ENCODE peak calls at places on chromosomes 5 and 9, in seven cellular contexts. L is heart left ventricle, H is uterus, J is AG10803, Y is astrocyte, Q is GM12865, S is cardiac fibroblast. K is an unnamed sample.

GRCh38 chr9:85430659-85431370 is 310.9 kb downstream of the AGTPBP1 start:
- DNase-seq in L (peak), H (no peak), J (no peak), Y (peak), Q (no peak), S (no peak), K (no peak)

GRCh38 chr9:118446962-118447490 is 742.8 kb downstream of the TLR4 start:
- DNase-seq in L (no peak), H (no peak), J (no peak), Y (no peak), Q (no peak), S (no peak), K (peak)

GRCh38 chr9:121709798-121710197 is 58.4 kb downstream of the DAB2IP start:
- DNase-seq in L (peak), H (no peak), J (no peak), Y (no peak), Q (no peak), S (no peak), K (no peak)

GRCh38 chr5:150625831-150626746 is 14.4 kb upstream of the SYNPO start:
- DNase-seq in L (peak), H (no peak), J (no peak), Y (no peak), Q (peak), S (no peak), K (no peak)

GRCh38 chr9:107969141-107969540 is 479.6 kb upstream of the KLF4 start:
- DNase-seq in L (no peak), H (no peak), J (no peak), Y (no peak), Q (no peak), S (no peak), K (no peak)

GRCh38 chr9:15882328-15882727 is 329.5 kb downstream of the CCDC171 start:
- DNase-seq in L (no peak), H (no peak), J (no peak), Y (no peak), Q (no peak), S (no peak), K (no peak)

GRCh38 chr5:65623482-65623881 is 651 bp downstream of the TRIM23 start:
- DNase-seq in L (no peak), H (no peak), J (peak), Y (no peak), Q (peak), S (no peak), K (no peak)

GRCh38 chr9:92489209-92489608 is 6.9 kb upstream of the ASPN start:
- DNase-seq in L (no peak), H (no peak), J (peak), Y (peak), Q (no peak), S (peak), K (no peak)

GRCh38 chr5:32713396-32714381 is 2.6 kb downstream of the NPR3 start:
- DNase-seq in L (peak), H (no peak), J (peak), Y (no peak), Q (no peak), S (peak), K (no peak)

GRCh38 chr9:89617978-89618377 is 13.2 kb downstream of the GADD45G start:
- DNase-seq in L (no peak), H (no peak), J (no peak), Y (no peak), Q (no peak), S (no peak), K (no peak)

GRCh38 chr5:181028032-181028819 is 11.8 kb upstream of the BTNL9 start:
- DNase-seq in L (no peak), H (no peak), J (no peak), Y (no peak), Q (no peak), S (no peak), K (no peak)

GRCh38 chr9:91824591-91825339 is 125.3 kb downstream of the ROR2 start:
- DNase-seq in L (no peak), H (peak), J (peak), Y (no peak), Q (no peak), S (no peak), K (peak)

GRCh38 chr9:126496781-126497667 is 116.7 kb upstream of the LMX1B start:
- DNase-seq in L (no peak), H (no peak), J (no peak), Y (no peak), Q (no peak), S (no peak), K (no peak)

GRCh38 chr5:172303090-172303995 is 19.8 kb upstream of the UBTD2 start:
- DNase-seq in L (no peak), H (no peak), J (peak), Y (peak), Q (no peak), S (peak), K (peak)

GRCh38 chr5:91129748-91130147 is 253.4 kb downstream of the ARRDC3 start:
- DNase-seq in L (no peak), H (no peak), J (no peak), Y (no peak), Q (no peak), S (no peak), K (no peak)

GRCh38 chr5:69024241-69024651 is 69.6 kb upstream of the SLC30A5 start:
- DNase-seq in L (no peak), H (no peak), J (peak), Y (peak), Q (peak), S (peak), K (peak)

GRCh38 chr9:4137755-4138154 is 162.1 kb downstream of the GLIS3 start:
- DNase-seq in L (no peak), H (no peak), J (peak), Y (peak), Q (no peak), S (peak), K (peak)

GRCh38 chr5:106474066-106474465 is 1196.7 kb downstream of the EFNA5 start:
- DNase-seq in L (no peak), H (no peak), J (no peak), Y (no peak), Q (no peak), S (no peak), K (no peak)

GRCh38 chr9:88805217-88805943 is 185.9 kb upstream of the S1PR3 start:
- DNase-seq in L (no peak), H (no peak), J (no peak), Y (no peak), Q (no peak), S (no peak), K (no peak)

GRCh38 chr5:177527595-177527994 is 10.8 kb upstream of the DDX41 start:
- DNase-seq in L (peak), H (no peak), J (no peak), Y (no peak), Q (no peak), S (no peak), K (no peak)

GRCh38 chr9:75041041-75041440 is 12.9 kb upstream of the CARNMT1 start:
- DNase-seq in L (no peak), H (no peak), J (no peak), Y (no peak), Q (no peak), S (no peak), K (no peak)

GRCh38 chr9:114722937-114723620 is 41.1 kb upstream of the TEX48 start:
- DNase-seq in L (no peak), H (no peak), J (peak), Y (no peak), Q (no peak), S (peak), K (no peak)

GRCh38 chr5:5882706-5883105 is 460.2 kb downstream of the ICE1 start:
- DNase-seq in L (no peak), H (no peak), J (no peak), Y (no peak), Q (no peak), S (no peak), K (no peak)

GRCh38 chr5:177452688-177453638 is 6.3 kb downstream of the PRR7 start:
- DNase-seq in L (no peak), H (no peak), J (no peak), Y (no peak), Q (no peak), S (no peak), K (no peak)

GRCh38 chr5:138874771-138875628 is at the start of gene LRRTM2:
- DNase-seq in L (no peak), H (no peak), J (peak), Y (peak), Q (no peak), S (peak), K (no peak)

GRCh38 chr9:72465602-72466001 is 55.8 kb upstream of the TMC1 start:
- DNase-seq in L (no peak), H (no peak), J (no peak), Y (peak), Q (no peak), S (peak), K (no peak)

GRCh38 chr5:9895305-9895650 is 265.1 kb upstream of the TAS2R1 start:
- DNase-seq in L (no peak), H (no peak), J (no peak), Y (no peak), Q (no peak), S (no peak), K (no peak)

GRCh38 chr5:9903806-9904205 is 273.7 kb upstream of the TAS2R1 start:
- DNase-seq in L (no peak), H (no peak), J (peak), Y (peak), Q (no peak), S (peak), K (peak)

GRCh38 chr5:9894571-9895304 is 264.6 kb upstream of the TAS2R1 start:
- DNase-seq in L (no peak), H (no peak), J (no peak), Y (no peak), Q (no peak), S (no peak), K (no peak)

GRCh38 chr5:9892696-9893095 is 262.5 kb upstream of the TAS2R1 start:
- DNase-seq in L (no peak), H (no peak), J (no peak), Y (no peak), Q (no peak), S (peak), K (no peak)

GRCh38 chr5:9898319-9898718 is 268.2 kb upstream of the TAS2R1 start:
- DNase-seq in L (no peak), H (no peak), J (peak), Y (peak), Q (peak), S (peak), K (peak)
- TF ChIP-seq CTCF in L (no peak), H (no peak), J (peak), Y (peak), Q (peak), S (peak), K (peak)

DNA sequence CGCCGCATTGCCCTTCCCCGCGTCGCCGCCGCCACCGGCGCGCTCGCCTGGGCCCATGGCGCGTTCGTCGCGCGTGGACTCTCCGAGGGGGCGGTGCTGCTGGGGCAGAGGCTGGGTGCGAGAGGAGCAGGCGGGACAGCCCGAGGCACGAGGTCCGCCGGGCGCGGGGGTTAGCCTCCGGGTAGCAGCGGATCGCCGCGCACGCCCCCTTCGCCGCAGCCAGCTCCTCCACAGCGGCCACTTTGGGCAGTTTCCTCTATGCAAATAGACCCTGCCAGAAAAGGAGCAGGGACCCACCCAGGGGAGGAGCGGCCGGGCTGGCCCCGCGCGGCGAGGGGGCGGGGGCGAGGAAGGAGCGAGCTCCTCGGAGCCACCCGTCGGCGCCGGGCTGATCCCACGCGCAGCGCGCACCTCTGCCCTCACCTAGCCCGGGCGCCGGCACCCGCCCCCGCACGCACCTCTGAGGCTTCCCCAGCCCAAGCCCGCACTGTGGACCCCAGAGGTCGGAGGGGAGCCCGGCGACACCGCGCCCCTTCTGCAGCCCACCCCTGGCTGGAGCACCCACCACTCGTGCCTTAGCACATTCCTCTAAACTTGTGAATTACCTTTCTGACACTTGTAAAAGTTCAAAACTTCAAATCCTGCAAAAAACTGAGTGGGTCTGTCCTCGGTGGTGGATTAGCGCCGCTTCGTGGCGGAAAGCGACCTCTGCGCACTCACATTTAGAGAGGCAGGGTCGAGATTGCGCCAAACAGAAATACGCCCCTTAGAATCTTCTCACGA is at the start of gene COL23A1:
- DNase-seq in L (peak), H (peak), J (peak), Y (peak), Q (peak), S (peak), K (no peak)
- TF ChIP-seq CTCF in L (peak), H (peak), J (peak), Y (peak), Q (peak), S (peak), K (peak)

GRCh38 chr5:98463676-98464075 is 309.8 kb upstream of the RGMB start:
- DNase-seq in L (no peak), H (no peak), J (no peak), Y (no peak), Q (no peak), S (no peak), K (peak)

GRCh38 chr5:98468188-98468869 is 305.1 kb upstream of the RGMB start:
- DNase-seq in L (no peak), H (no peak), J (peak), Y (peak), Q (no peak), S (peak), K (peak)

GRCh38 chr5:98461485-98461884 is 312.0 kb upstream of the RGMB start:
- DNase-seq in L (no peak), H (no peak), J (peak), Y (no peak), Q (no peak), S (no peak), K (no peak)

GRCh38 chr5:98463222-98463621 is 310.2 kb upstream of the RGMB start:
- DNase-seq in L (no peak), H (no peak), J (no peak), Y (no peak), Q (no peak), S (no peak), K (no peak)

GRCh38 chr5:98464737-98465330 is 308.6 kb upstream of the RGMB start:
- DNase-seq in L (no peak), H (no peak), J (peak), Y (no peak), Q (peak), S (peak), K (no peak)
- TF ChIP-seq CTCF in L (no peak), H (no peak), J (no peak), Y (no peak), Q (no peak), S (no peak), K (no peak)

DNA sequence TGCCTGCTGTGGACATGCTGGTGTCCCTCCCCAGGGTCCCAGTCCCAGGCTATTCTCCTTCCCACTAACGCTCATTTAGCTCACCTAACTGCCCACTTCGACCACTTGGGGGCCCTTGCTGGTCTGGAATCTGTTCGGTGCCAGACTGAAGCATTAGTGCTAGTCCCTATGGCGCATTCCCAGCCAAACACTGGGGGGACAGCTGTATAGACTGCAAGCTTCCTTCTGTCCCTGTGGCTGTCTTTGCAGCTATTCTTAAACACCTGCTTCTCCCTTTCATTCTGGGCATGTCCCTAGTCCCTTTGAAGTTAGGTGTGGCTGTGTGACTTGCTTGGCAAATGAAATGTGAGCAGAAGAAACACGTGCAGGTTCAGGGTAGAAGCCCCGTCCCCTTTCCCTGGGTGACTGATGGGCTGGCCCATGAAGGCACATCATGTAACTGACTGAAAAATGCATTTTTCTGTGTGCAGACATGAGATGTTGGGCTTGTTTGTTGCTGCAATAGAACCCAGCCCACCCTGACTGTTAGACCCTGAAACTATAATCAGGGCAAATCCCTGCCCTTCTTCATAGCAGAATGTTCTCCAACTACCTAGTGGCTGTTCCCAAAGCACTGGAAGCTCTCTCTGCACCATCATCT is 134.4 kb downstream of the BARX1 start:
- DNase-seq in L (no peak), H (no peak), J (no peak), Y (no peak), Q (no peak), S (no peak), K (no peak)
- TF ChIP-seq CTCF in L (no peak), H (no peak), J (no peak), Y (no peak), Q (no peak), S (no peak), K (no peak)

DNA sequence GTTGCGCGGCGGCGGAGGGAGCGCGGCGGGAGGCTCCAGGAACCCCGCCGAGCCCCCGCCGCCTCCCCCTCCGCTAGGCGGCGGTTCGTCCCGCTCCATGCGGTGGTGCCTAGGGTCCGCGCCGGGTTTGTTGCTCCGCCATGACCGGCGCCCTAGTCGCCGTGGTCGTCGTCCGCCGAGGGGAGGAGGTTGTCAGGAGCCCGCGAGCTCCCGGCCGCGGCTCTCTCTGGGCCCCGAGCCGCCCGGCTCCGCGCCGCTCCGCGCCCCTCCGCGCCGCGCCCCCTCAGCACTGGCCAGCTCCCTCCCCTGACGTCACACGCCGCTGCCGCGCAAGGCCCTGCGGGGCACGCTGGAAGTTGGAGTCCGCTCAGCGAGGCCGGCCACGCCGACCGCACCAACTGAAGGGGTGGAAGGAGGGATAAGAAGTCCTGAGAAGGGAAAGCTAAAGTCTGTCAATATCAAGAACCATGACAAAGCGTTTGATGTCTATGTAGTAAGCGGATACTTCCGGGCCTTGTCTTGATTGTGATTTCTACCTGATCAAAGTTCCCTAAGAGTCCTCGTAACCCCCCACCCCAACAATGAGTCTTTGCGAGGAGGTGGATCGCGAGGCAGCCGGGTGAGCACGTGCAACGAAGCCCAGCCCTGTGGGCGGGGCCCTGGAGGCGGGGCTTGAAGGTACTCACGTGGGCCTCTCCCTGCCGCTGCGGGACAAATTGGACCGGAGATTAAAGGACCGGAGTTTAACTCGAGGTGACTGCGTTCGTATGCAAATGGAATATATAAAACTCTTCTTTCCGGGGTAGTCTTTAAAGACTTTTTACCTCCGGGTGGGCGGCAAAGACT is at the start of gene NR6A1:
- DNase-seq in L (peak), H (peak), J (peak), Y (peak), Q (peak), S (peak), K (peak)
- TF ChIP-seq CTCF in L (peak), H (peak), J (no peak), Y (no peak), Q (peak), S (no peak), K (no peak)

GRCh38 chr9:124394596-124394995 is 20.6 kb downstream of the PSMB7 start:
- DNase-seq in L (no peak), H (no peak), J (no peak), Y (no peak), Q (no peak), S (no peak), K (no peak)
- TF ChIP-seq CTCF in L (no peak), H (no peak), J (peak), Y (no peak), Q (no peak), S (no peak), K (no peak)

DNA sequence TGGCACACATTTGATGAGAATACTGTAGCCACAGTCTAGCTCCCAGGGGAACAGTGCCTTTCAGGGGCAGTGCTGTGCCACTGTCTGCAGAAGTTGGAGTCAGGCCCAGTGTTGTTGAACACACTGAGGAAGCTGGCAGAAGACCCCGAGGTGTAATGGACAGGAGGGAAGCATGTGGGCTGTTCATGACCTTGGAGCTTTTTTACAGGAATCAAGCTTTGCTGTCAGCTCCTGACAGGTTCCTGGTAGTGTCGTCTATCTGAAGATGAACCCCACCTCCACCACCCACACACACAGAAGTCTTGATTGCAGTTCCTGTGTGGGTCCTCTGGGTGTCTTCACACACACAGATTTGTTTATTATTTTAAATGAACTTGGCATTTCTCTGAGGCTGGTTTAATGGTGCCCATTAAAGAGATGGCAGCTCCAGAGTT is 40.3 kb upstream of the TNFAIP8 start:
- DNase-seq in L (no peak), H (no peak), J (peak), Y (no peak), Q (peak), S (peak), K (peak)
- TF ChIP-seq CTCF in L (peak), H (no peak), J (peak), Y (peak), Q (peak), S (peak), K (peak)

GRCh38 chr9:12702160-12702758 is 9.1 kb downstream of the TYRP1 start:
- DNase-seq in L (peak), H (peak), J (peak), Y (peak), Q (no peak), S (peak), K (peak)
- TF ChIP-seq CTCF in L (peak), H (peak), J (peak), Y (peak), Q (no peak), S (peak), K (peak)